ENCODE peak calls at places on chromosome 3, in eight cellular contexts. One of them, this sample, is unnamed.

GRCh38 chr3:21919383-21919782 is 168.4 kb upstream of the ZNF385D start:
- DNase-seq in H1: no peak
- DNase-seq in HepG2: no peak
- DNase-seq in stomach: no peak
- DNase-seq in transverse colon: no peak
- DNase-seq in tibial nerve: no peak
- DNase-seq in sigmoid colon: no peak
- DNase-seq in A549: no peak
- DNase-seq in this sample: no peak

GRCh38 chr3:12490547-12490946 is 6.3 kb downstream of the TSEN2 start:
- DNase-seq in A549: no peak
- DNase-seq in sigmoid colon: no peak
- DNase-seq in transverse colon: no peak
- DNase-seq in HepG2: no peak
- DNase-seq in tibial nerve: no peak
- DNase-seq in stomach: no peak
- DNase-seq in H1: no peak
- DNase-seq in this sample: no peak

GRCh38 chr3:119323401-119324107 is 29.4 kb downstream of the ARHGAP31 start:
- DNase-seq in H1: no peak
- DNase-seq in sigmoid colon: no peak
- DNase-seq in transverse colon: no peak
- DNase-seq in HepG2: no peak
- DNase-seq in tibial nerve: no peak
- DNase-seq in A549: no peak
- DNase-seq in stomach: no peak
- DNase-seq in this sample: no peak

GRCh38 chr3:172918165-172918564 is 167.6 kb downstream of the ECT2 start:
- DNase-seq in tibial nerve: no peak
- DNase-seq in A549: no peak
- DNase-seq in sigmoid colon: no peak
- DNase-seq in transverse colon: no peak
- DNase-seq in stomach: no peak
- DNase-seq in HepG2: peak
- DNase-seq in H1: no peak
- DNase-seq in this sample: no peak

GRCh38 chr3:62670351-62670750 is 204.9 kb downstream of the CADPS start:
- DNase-seq in sigmoid colon: no peak
- DNase-seq in transverse colon: no peak
- DNase-seq in A549: no peak
- DNase-seq in HepG2: no peak
- DNase-seq in stomach: no peak
- DNase-seq in tibial nerve: no peak
- DNase-seq in H1: no peak
- DNase-seq in this sample: no peak

GRCh38 chr3:157906627-157907026 is 199.6 kb downstream of the SHOX2 start:
- DNase-seq in tibial nerve: no peak
- DNase-seq in H1: no peak
- DNase-seq in transverse colon: no peak
- DNase-seq in stomach: no peak
- DNase-seq in A549: peak
- DNase-seq in sigmoid colon: no peak
- DNase-seq in HepG2: no peak
- DNase-seq in this sample: no peak

GRCh38 chr3:84666468-84666867 is 292.3 kb upstream of the CADM2 start:
- DNase-seq in HepG2: no peak
- DNase-seq in transverse colon: no peak
- DNase-seq in H1: no peak
- DNase-seq in A549: no peak
- DNase-seq in sigmoid colon: no peak
- DNase-seq in tibial nerve: no peak
- DNase-seq in stomach: no peak
- DNase-seq in this sample: no peak

GRCh38 chr3:138081371-138082084 is 33.9 kb downstream of the DZIP1L start:
- DNase-seq in A549: no peak
- DNase-seq in stomach: no peak
- DNase-seq in tibial nerve: no peak
- DNase-seq in transverse colon: no peak
- DNase-seq in HepG2: no peak
- DNase-seq in H1: no peak
- DNase-seq in sigmoid colon: no peak
- DNase-seq in this sample: no peak

GRCh38 chr3:194768586-194768985 is 82.9 kb downstream of the FAM43A start:
- DNase-seq in HepG2: no peak
- DNase-seq in transverse colon: no peak
- DNase-seq in H1: no peak
- DNase-seq in tibial nerve: no peak
- DNase-seq in A549: no peak
- DNase-seq in sigmoid colon: no peak
- DNase-seq in stomach: no peak
- DNase-seq in this sample: no peak

GRCh38 chr3:132660745-132661067 is 577 bp downstream of the UBA5 start:
- DNase-seq in stomach: no peak
- DNase-seq in tibial nerve: peak
- DNase-seq in sigmoid colon: no peak
- DNase-seq in transverse colon: no peak
- DNase-seq in HepG2: no peak
- DNase-seq in H1: no peak
- DNase-seq in A549: no peak
- DNase-seq in this sample: no peak

GRCh38 chr3:110589381-110589780 is 482.2 kb upstream of the NECTIN3 start:
- DNase-seq in sigmoid colon: no peak
- DNase-seq in A549: no peak
- DNase-seq in H1: no peak
- DNase-seq in tibial nerve: no peak
- DNase-seq in HepG2: no peak
- DNase-seq in stomach: no peak
- DNase-seq in transverse colon: no peak
- DNase-seq in this sample: no peak

GRCh38 chr3:4629095-4630007 is 136.2 kb downstream of the ITPR1 start:
- DNase-seq in tibial nerve: no peak
- DNase-seq in sigmoid colon: no peak
- DNase-seq in H1: no peak
- DNase-seq in stomach: no peak
- DNase-seq in A549: no peak
- DNase-seq in transverse colon: no peak
- DNase-seq in HepG2: no peak
- DNase-seq in this sample: no peak

GRCh38 chr3:66582721-66583141 is 81.9 kb upstream of the LRIG1 start:
- DNase-seq in stomach: no peak
- DNase-seq in A549: no peak
- DNase-seq in tibial nerve: peak
- DNase-seq in HepG2: no peak
- DNase-seq in sigmoid colon: no peak
- DNase-seq in H1: no peak
- DNase-seq in transverse colon: peak
- DNase-seq in this sample: peak

GRCh38 chr3:106836906-106837305 is 540.3 kb upstream of the CCDC54 start:
- DNase-seq in stomach: no peak
- DNase-seq in HepG2: no peak
- DNase-seq in tibial nerve: no peak
- DNase-seq in H1: no peak
- DNase-seq in A549: no peak
- DNase-seq in transverse colon: no peak
- DNase-seq in sigmoid colon: no peak
- DNase-seq in this sample: no peak

GRCh38 chr3:128322030-128323022 is 144.4 kb downstream of the DNAJB8 start:
- DNase-seq in transverse colon: peak
- DNase-seq in A549: peak
- DNase-seq in tibial nerve: peak
- DNase-seq in stomach: peak
- DNase-seq in sigmoid colon: peak
- DNase-seq in HepG2: no peak
- DNase-seq in H1: peak
- DNase-seq in this sample: no peak

GRCh38 chr3:59866076-59866475 is 816.3 kb upstream of the CFAP20DC start:
- DNase-seq in transverse colon: no peak
- DNase-seq in H1: no peak
- DNase-seq in stomach: no peak
- DNase-seq in sigmoid colon: no peak
- DNase-seq in A549: no peak
- DNase-seq in HepG2: no peak
- DNase-seq in tibial nerve: no peak
- DNase-seq in this sample: no peak

GRCh38 chr3:38551026-38551832 is 55.1 kb downstream of the EXOG start:
- DNase-seq in A549: no peak
- DNase-seq in tibial nerve: no peak
- DNase-seq in HepG2: no peak
- DNase-seq in sigmoid colon: no peak
- DNase-seq in stomach: peak
- DNase-seq in H1: no peak
- DNase-seq in transverse colon: peak
- DNase-seq in this sample: no peak

GRCh38 chr3:132164469-132165092 is 129.8 kb upstream of the CPNE4 start:
- DNase-seq in HepG2: peak
- DNase-seq in H1: no peak
- DNase-seq in transverse colon: no peak
- DNase-seq in stomach: no peak
- DNase-seq in A549: peak
- DNase-seq in sigmoid colon: no peak
- DNase-seq in tibial nerve: no peak
- DNase-seq in this sample: no peak

GRCh38 chr3:151085889-151086483 is 522 bp downstream of the MED12L start:
- DNase-seq in transverse colon: peak
- DNase-seq in sigmoid colon: no peak
- DNase-seq in tibial nerve: no peak
- DNase-seq in H1: no peak
- DNase-seq in HepG2: no peak
- DNase-seq in stomach: no peak
- DNase-seq in A549: peak
- DNase-seq in this sample: no peak

GRCh38 chr3:183490653-183491052 is 62.2 kb upstream of the MCF2L2 start:
- DNase-seq in sigmoid colon: no peak
- DNase-seq in transverse colon: peak
- DNase-seq in H1: peak
- DNase-seq in A549: peak
- DNase-seq in tibial nerve: no peak
- DNase-seq in HepG2: peak
- DNase-seq in stomach: peak
- DNase-seq in this sample: peak

GRCh38 chr3:9673082-9673481 is 23.8 kb downstream of the MTMR14 start:
- DNase-seq in stomach: no peak
- DNase-seq in H1: no peak
- DNase-seq in transverse colon: no peak
- DNase-seq in HepG2: no peak
- DNase-seq in sigmoid colon: no peak
- DNase-seq in tibial nerve: no peak
- DNase-seq in A549: no peak
- DNase-seq in this sample: no peak
- H3K27ac ChIP-seq in stomach: no peak
- H3K27ac ChIP-seq in H1: no peak
- H3K27ac ChIP-seq in transverse colon: no peak
- H3K27ac ChIP-seq in HepG2: no peak
- H3K27ac ChIP-seq in sigmoid colon: no peak
- H3K27ac ChIP-seq in tibial nerve: no peak
- H3K27ac ChIP-seq in A549: no peak
- H3K27ac ChIP-seq in this sample: no peak

GRCh38 chr3:153591566-153592221 is 429.7 kb downstream of the RAP2B start:
- DNase-seq in HepG2: no peak
- DNase-seq in H1: no peak
- DNase-seq in stomach: no peak
- DNase-seq in transverse colon: no peak
- DNase-seq in A549: no peak
- DNase-seq in sigmoid colon: no peak
- DNase-seq in tibial nerve: no peak
- DNase-seq in this sample: no peak
- TF ChIP-seq EP300 in HepG2: no peak
- TF ChIP-seq EP300 in H1: no peak
- TF ChIP-seq EP300 in stomach: no peak
- TF ChIP-seq EP300 in transverse colon: no peak
- TF ChIP-seq EP300 in A549: no peak
- TF ChIP-seq EP300 in sigmoid colon: no peak
- TF ChIP-seq EP300 in tibial nerve: no peak
- TF ChIP-seq EP300 in this sample: no peak

GRCh38 chr3:43086460-43087165 is 19.3 kb downstream of the POMGNT2 start:
- DNase-seq in tibial nerve: no peak
- DNase-seq in sigmoid colon: no peak
- DNase-seq in A549: no peak
- DNase-seq in transverse colon: no peak
- DNase-seq in H1: no peak
- DNase-seq in stomach: no peak
- DNase-seq in HepG2: no peak
- DNase-seq in this sample: no peak

GRCh38 chr3:43089081-43089480 is 16.8 kb downstream of the POMGNT2 start:
- DNase-seq in HepG2: no peak
- DNase-seq in sigmoid colon: no peak
- DNase-seq in transverse colon: no peak
- DNase-seq in stomach: no peak
- DNase-seq in H1: no peak
- DNase-seq in tibial nerve: no peak
- DNase-seq in A549: no peak
- DNase-seq in this sample: no peak

GRCh38 chr3:43090238-43090637 is 15.6 kb downstream of the POMGNT2 start:
- DNase-seq in tibial nerve: no peak
- DNase-seq in sigmoid colon: no peak
- DNase-seq in stomach: no peak
- DNase-seq in HepG2: no peak
- DNase-seq in H1: no peak
- DNase-seq in A549: no peak
- DNase-seq in transverse colon: no peak
- DNase-seq in this sample: no peak

GRCh38 chr3:43091481-43091880 is 14.4 kb downstream of the POMGNT2 start:
- DNase-seq in stomach: no peak
- DNase-seq in A549: no peak
- DNase-seq in sigmoid colon: no peak
- DNase-seq in transverse colon: no peak
- DNase-seq in H1: no peak
- DNase-seq in tibial nerve: no peak
- DNase-seq in HepG2: no peak
- DNase-seq in this sample: no peak

DNA sequence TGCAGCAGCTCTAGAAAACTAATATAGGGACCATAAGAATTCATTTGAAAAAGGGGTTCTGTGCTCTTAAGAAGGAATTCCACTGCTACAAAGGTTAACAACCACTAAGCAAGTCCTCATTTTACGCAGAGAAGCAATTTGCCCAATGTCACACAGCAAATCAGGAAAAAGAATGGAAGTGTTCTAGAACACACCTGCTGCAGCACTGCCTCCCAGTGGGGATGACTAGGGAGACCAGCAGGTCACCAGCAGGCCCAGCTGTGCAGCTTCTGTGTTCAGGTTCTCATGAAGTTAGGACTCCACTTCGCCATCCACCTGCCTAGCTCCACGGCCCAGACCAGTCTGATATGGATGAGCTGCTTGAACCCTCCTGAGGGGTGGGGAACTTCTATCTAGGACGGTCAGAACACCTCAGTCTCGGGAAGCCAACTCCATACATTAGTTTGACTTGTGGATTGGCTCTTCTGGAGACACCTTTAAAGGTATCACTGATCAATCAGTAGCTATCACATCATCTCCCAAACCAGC is 18.6 kb downstream of the POMGNT2 start:
- DNase-seq in stomach: no peak
- DNase-seq in A549: no peak
- DNase-seq in tibial nerve: no peak
- DNase-seq in transverse colon: no peak
- DNase-seq in H1: no peak
- DNase-seq in sigmoid colon: no peak
- DNase-seq in HepG2: no peak
- DNase-seq in this sample: no peak
- TF ChIP-seq CTCF in stomach: no peak
- TF ChIP-seq CTCF in A549: no peak
- TF ChIP-seq CTCF in tibial nerve: no peak
- TF ChIP-seq CTCF in transverse colon: no peak
- TF ChIP-seq CTCF in H1: peak
- TF ChIP-seq CTCF in sigmoid colon: no peak
- TF ChIP-seq CTCF in HepG2: peak
- TF ChIP-seq CTCF in this sample: no peak

GRCh38 chr3:124792341-124793034 is 62.2 kb downstream of the UMPS start:
- DNase-seq in A549: no peak
- DNase-seq in tibial nerve: no peak
- DNase-seq in HepG2: no peak
- DNase-seq in stomach: no peak
- DNase-seq in transverse colon: no peak
- DNase-seq in H1: no peak
- DNase-seq in sigmoid colon: no peak
- DNase-seq in this sample: no peak
- H3K27ac ChIP-seq in A549: peak
- H3K27ac ChIP-seq in tibial nerve: peak
- H3K27ac ChIP-seq in HepG2: no peak
- H3K27ac ChIP-seq in stomach: no peak
- H3K27ac ChIP-seq in transverse colon: peak
- H3K27ac ChIP-seq in H1: no peak
- H3K27ac ChIP-seq in sigmoid colon: peak
- H3K27ac ChIP-seq in this sample: no peak